ENCODE peak calls at places on chromosomes 1 and 21, in nine cellular contexts. Q, X, V, P, Y, H, E, N and T are unnamed samples.

GRCh38 chr1:92538413-92539061 is 51.8 kb upstream of the GFI1 start:
- DNase-seq in E (no peak), N (no peak), P (no peak), Y (no peak), H (no peak), X (no peak), V (no peak), Q (peak), T (no peak)

GRCh38 chr21:44658913-44659595 is 1.3 kb downstream of the KRTAP12-3 start:
- DNase-seq in Q (no peak), Y (no peak), P (no peak), N (no peak), E (no peak), V (no peak), X (no peak), H (no peak), T (no peak)

GRCh38 chr1:228977741-228978140 is 242.5 kb downstream of the RHOU start:
- DNase-seq in E (no peak), H (no peak), X (no peak), Y (no peak), N (no peak), V (no peak), P (no peak), Q (no peak), T (no peak)

GRCh38 chr1:29310616-29311180 is 74.4 kb downstream of the PTPRU start:
- DNase-seq in N (no peak), P (no peak), X (no peak), H (peak), Q (no peak), Y (no peak), E (no peak), V (no peak), T (no peak)

GRCh38 chr1:91900538-91900937 is 14.6 kb upstream of the TGFBR3 start:
- DNase-seq in X (no peak), N (no peak), P (peak), V (no peak), E (peak), Q (no peak), Y (no peak), H (no peak), T (no peak)

GRCh38 chr1:83764209-83764608 is 234.7 kb downstream of the TTLL7 start:
- DNase-seq in H (no peak), V (no peak), P (no peak), X (no peak), E (no peak), Y (no peak), N (no peak), Q (peak), T (no peak)

GRCh38 chr1:226001852-226002666 is 2.9 kb upstream of the SDE2 start:
- DNase-seq in V (peak), P (no peak), N (no peak), X (peak), E (no peak), Y (peak), Q (peak), H (peak), T (peak)

GRCh38 chr1:44283524-44284173 is 70.4 kb downstream of the DMAP1 start:
- DNase-seq in H (peak), P (no peak), E (no peak), V (no peak), Y (no peak), N (no peak), Q (no peak), X (no peak), T (no peak)

GRCh38 chr1:193115629-193116227 is 6.1 kb upstream of the CDC73 start:
- DNase-seq in N (peak), E (peak), Y (no peak), P (peak), Q (no peak), V (no peak), X (no peak), H (no peak), T (no peak)

GRCh38 chr1:9651565-9652378 is at the start of gene PIK3CD:
- DNase-seq in X (peak), P (peak), Y (no peak), E (no peak), H (peak), V (peak), Q (peak), N (no peak), T (no peak)

GRCh38 chr1:108893141-108893530 is 16.4 kb downstream of the GPSM2 start:
- DNase-seq in P (no peak), N (no peak), E (no peak), Y (no peak), H (no peak), X (no peak), V (no peak), Q (no peak), T (no peak)

GRCh38 chr1:85611856-85612255 is 31.3 kb downstream of the CCN1 start:
- DNase-seq in Y (no peak), H (no peak), N (peak), X (peak), P (peak), E (peak), Q (no peak), V (no peak), T (no peak)

GRCh38 chr1:226384040-226384439 is 23.9 kb downstream of the PARP1 start:
- DNase-seq in V (no peak), Q (no peak), H (no peak), P (no peak), X (no peak), Y (no peak), N (no peak), E (no peak), T (no peak)

GRCh38 chr1:50183734-50184133 is 75.0 kb downstream of the ELAVL4 start:
- DNase-seq in E (no peak), Q (no peak), X (no peak), H (no peak), V (no peak), N (no peak), Y (no peak), P (no peak), T (no peak)

GRCh38 chr21:39867198-39867650 is at the start of gene PCP4:
- DNase-seq in X (no peak), N (no peak), Y (peak), P (peak), E (no peak), V (no peak), Q (peak), H (peak), T (no peak)